ENCODE peak calls at places on chromosomes 2 and 18, in four cellular contexts. V, F, M and Y are unnamed samples.
A peak's percentile ranks its signal among the peaks of the same experiment; 100 is the strongest.

GRCh38 chr2:150449856-150450255 is 37.6 kb downstream of the RND3 start:
- DNase-seq in V (no peak), F (no peak), M (no peak), Y (no peak)

GRCh38 chr18:40555914-40556313 is 1399.1 kb upstream of the PIK3C3 start:
- DNase-seq in V (no peak), F (no peak), M (no peak), Y (no peak)

GRCh38 chr18:58135170-58135569 is 91.1 kb downstream of the NEDD4L start:
- DNase-seq in V (no peak), F (no peak), M (no peak), Y (no peak)

GRCh38 chr2:129056959-129057317 is 738.3 kb upstream of the HS6ST1 start:
- DNase-seq in V (no peak), F (no peak), M (no peak), Y (no peak)

GRCh38 chr2:237581751-237582746 is 8.5 kb downstream of the RAB17 start:
- DNase-seq in V (peak; percentile 75), F (peak; percentile 65), M (peak; percentile 67), Y (peak; percentile 87)

GRCh38 chr2:218146056-218146455 is 20.2 kb downstream of the CXCR2 start:
- DNase-seq in V (no peak), F (no peak), M (no peak), Y (no peak)

GRCh38 chr2:177419274-177419673 is 26.7 kb downstream of the AGPS start:
- DNase-seq in V (no peak), F (no peak), M (no peak), Y (no peak)

GRCh38 chr2:46230115-46230571 is 67.1 kb upstream of the EPAS1 start:
- DNase-seq in V (no peak), F (no peak), M (peak; percentile 81), Y (peak; percentile 85)

GRCh38 chr2:149145314-149146295 is 107.1 kb downstream of the LYPD6B start:
- DNase-seq in V (no peak), F (no peak), M (no peak), Y (no peak)

GRCh38 chr2:69149631-69150215 is 136.7 kb downstream of the ANTXR1 start:
- DNase-seq in V (peak; percentile 75), F (peak; percentile 73), M (no peak), Y (peak; percentile 59)

GRCh38 chr18:12886498-12887126 is 2.6 kb upstream of the PTPN2 start:
- DNase-seq in V (no peak), F (peak; percentile 16), M (no peak), Y (no peak)

GRCh38 chr2:51710222-51710621 is 678.3 kb upstream of the NRXN1 start:
- DNase-seq in V (no peak), F (peak; percentile 59), M (no peak), Y (no peak)

GRCh38 chr2:74585406-74586182 is 31.1 kb downstream of the DOK1 start:
- DNase-seq in V (no peak), F (no peak), M (peak; percentile 66), Y (peak; percentile 48)

GRCh38 chr2:106628377-106628776 is 141.2 kb downstream of the CD8B2 start:
- DNase-seq in V (no peak), F (no peak), M (no peak), Y (no peak)

DNA sequence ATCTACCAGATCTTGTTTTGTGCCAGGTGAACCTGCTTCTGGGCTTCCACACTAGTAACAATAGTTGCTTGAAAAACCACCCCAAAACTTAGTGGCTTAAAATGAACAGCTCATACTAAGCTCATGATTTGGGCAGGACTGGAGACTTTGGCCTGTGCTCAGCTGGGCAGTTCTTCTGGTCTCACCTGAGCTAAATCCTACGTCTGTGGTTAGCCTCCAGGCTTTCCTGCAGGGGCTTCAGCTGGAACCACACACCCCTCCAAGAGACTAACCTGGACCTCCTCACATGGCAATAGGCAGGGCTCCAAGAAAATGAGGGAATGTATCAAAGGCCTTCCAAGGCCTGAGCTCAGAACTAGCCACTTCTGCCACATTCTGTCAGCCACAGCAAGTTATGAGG is 144.1 kb downstream of the CD8B2 start:
- DNase-seq in V (no peak), F (no peak), M (no peak), Y (no peak)
- H3K36me3 ChIP-seq in V (no peaks in the 10 kb centered on the region), F (no peaks in the 10 kb centered on the region), M (no peaks in the 10 kb centered on the region), Y (no peaks in the 10 kb centered on the region)

GRCh38 chr18:2715990-2716389 is 60.5 kb downstream of the SMCHD1 start:
- DNase-seq in V (no peak), F (no peak), M (no peak), Y (no peak)

GRCh38 chr18:2714140-2714539 is 58.6 kb downstream of the SMCHD1 start:
- DNase-seq in V (no peak), F (no peak), M (no peak), Y (no peak)

GRCh38 chr18:2719040-2719439 is 63.5 kb downstream of the SMCHD1 start:
- DNase-seq in V (no peak), F (no peak), M (no peak), Y (no peak)

GRCh38 chr18:2717407-2717806 is 61.9 kb downstream of the SMCHD1 start:
- DNase-seq in V (no peak), F (no peak), M (no peak), Y (no peak)

GRCh38 chr18:2716394-2717326 is 61.1 kb downstream of the SMCHD1 start:
- DNase-seq in V (no peak), F (no peak), M (no peak), Y (no peak)
- H3K36me3 ChIP-seq in V (no peaks in the 10 kb centered on the region), F (peaks cover 36% of the 10 kb centered on the region), M (peaks cover 85% of the 10 kb centered on the region), Y (peaks cover 66% of the 10 kb centered on the region)

GRCh38 chr18:36153771-36154170 is 24.1 kb downstream of the ELP2 start:
- DNase-seq in V (no peak), F (no peak), M (no peak), Y (no peak)

GRCh38 chr18:36162981-36163380 is 24.3 kb upstream of the MOCOS start:
- DNase-seq in V (no peak), F (no peak), M (no peak), Y (no peak)

GRCh38 chr18:36157441-36157840 is 27.7 kb downstream of the ELP2 start:
- DNase-seq in V (no peak), F (no peak), M (no peak), Y (no peak)

GRCh38 chr18:36155960-36156757 is 26.5 kb downstream of the ELP2 start:
- DNase-seq in V (no peak), F (no peak), M (no peak), Y (no peak)

GRCh38 chr18:36158261-36158867 is 28.7 kb downstream of the ELP2 start:
- DNase-seq in V (no peak), F (no peak), M (no peak), Y (no peak)
- H3K36me3 ChIP-seq in V (no peaks in the 10 kb centered on the region), F (peaks cover 11% of the 10 kb centered on the region), M (peaks cover 94% of the 10 kb centered on the region), Y (peaks cover 81% of the 10 kb centered on the region)

GRCh38 chr2:203462308-203462707 is 72.8 kb downstream of the RAPH1 start:
- DNase-seq in V (no peak), F (no peak), M (no peak), Y (no peak)
- H3K36me3 ChIP-seq in V (no peaks in the 10 kb centered on the region), F (peaks cover 6% of the 10 kb centered on the region), M (peaks cover 54% of the 10 kb centered on the region), Y (peaks cover 32% of the 10 kb centered on the region)

GRCh38 chr2:231167745-231168459 is 30.5 kb upstream of the ARMC9 start:
- DNase-seq in V (no peak), F (no peak), M (no peak), Y (no peak)
- H3K36me3 ChIP-seq in V (no peaks in the 10 kb centered on the region), F (no peaks in the 10 kb centered on the region), M (peaks cover 65% of the 10 kb centered on the region), Y (peaks cover 38% of the 10 kb centered on the region)

GRCh38 chr2:199384043-199384442 is 73.7 kb downstream of the SATB2 start:
- DNase-seq in V (no peak), F (no peak), M (no peak), Y (no peak)
- H3K36me3 ChIP-seq in V (no peaks in the 10 kb centered on the region), F (no peaks in the 10 kb centered on the region), M (no peaks in the 10 kb centered on the region), Y (no peaks in the 10 kb centered on the region)